ENCODE peak calls at places on chromosomes 12 and 14, in five cellular contexts. F, K, C, D and P are unnamed samples.

GRCh38 chr12:115946092-115946491 is 331.4 kb downstream of the MED13L start:
- DNase-seq in F (no peak), K (no peak), C (no peak), D (no peak), P (no peak)

GRCh38 chr12:108063192-108063591 is 65.9 kb upstream of the WSCD2 start:
- DNase-seq in F (no peak), K (no peak), C (no peak), D (no peak), P (no peak)

GRCh38 chr14:104433401-104434213 is 146.0 kb upstream of the C14orf180 start:
- DNase-seq in F (peak), K (no peak), C (no peak), D (no peak), P (no peak)

GRCh38 chr12:46389130-46389616 is 16.6 kb upstream of the SLC38A2 start:
- DNase-seq in F (no peak), K (no peak), C (peak), D (no peak), P (peak)

GRCh38 chr14:78232666-78233065 is 62.5 kb downstream of the NRXN3 start:
- DNase-seq in F (no peak), K (no peak), C (no peak), D (no peak), P (no peak)

GRCh38 chr12:115871714-115872113 is 405.8 kb downstream of the MED13L start:
- DNase-seq in F (peak), K (peak), C (peak), D (no peak), P (peak)

GRCh38 chr12:56670836-56671235 is 17.2 kb downstream of the PTGES3 start:
- DNase-seq in F (no peak), K (no peak), C (no peak), D (no peak), P (no peak)

GRCh38 chr12:50025187-50026059 is at the start of gene RACGAP1:
- DNase-seq in F (peak), K (peak), C (peak), D (peak), P (peak)

GRCh38 chr12:80504389-80505153 is 60.5 kb downstream of the PTPRQ start:
- DNase-seq in F (no peak), K (no peak), C (no peak), D (no peak), P (no peak)

GRCh38 chr12:80838024-80838658 is 99.6 kb downstream of the LIN7A start:
- DNase-seq in F (no peak), K (no peak), C (no peak), D (no peak), P (no peak)

GRCh38 chr14:88552859-88553258 is 1.9 kb downstream of the PTPN21 start:
- DNase-seq in F (no peak), K (no peak), C (no peak), D (no peak), P (no peak)

GRCh38 chr12:9902539-9903228 is 21.4 kb downstream of the KLRF2 start:
- DNase-seq in F (no peak), K (no peak), C (no peak), D (no peak), P (no peak)

GRCh38 chr12:127143020-127143419 is 1124.0 kb upstream of the TMEM132C start:
- DNase-seq in F (no peak), K (no peak), C (no peak), D (no peak), P (no peak)

GRCh38 chr12:4899361-4899760 is 10.3 kb upstream of the KCNA1 start:
- DNase-seq in F (peak), K (peak), C (no peak), D (no peak), P (no peak)

GRCh38 chr12:106021516-106021915 is 117.2 kb downstream of the NUAK1 start:
- DNase-seq in F (no peak), K (no peak), C (no peak), D (no peak), P (no peak)

GRCh38 chr12:93676408-93677194 is 574 bp upstream of the CRADD start:
- DNase-seq in F (no peak), K (no peak), C (no peak), D (no peak), P (no peak)

GRCh38 chr12:95607642-95608041 is 56.4 kb upstream of the USP44 start:
- DNase-seq in F (no peak), K (no peak), C (no peak), D (no peak), P (no peak)

GRCh38 chr14:23392613-23393012 is 15.5 kb downstream of the MYH6 start:
- DNase-seq in F (no peak), K (no peak), C (no peak), D (no peak), P (no peak)

GRCh38 chr14:106831322-106831720 is 1304.9 kb downstream of the TMEM121 start:
- DNase-seq in F (peak), K (peak), C (no peak), D (no peak), P (no peak)

GRCh38 chr12:95230313-95230712 is 12.7 kb downstream of the VEZT start:
- DNase-seq in F (no peak), K (no peak), C (no peak), D (no peak), P (no peak)

GRCh38 chr12:57119294-57119693 is 8.1 kb upstream of the STAT6 start:
- DNase-seq in F (no peak), K (no peak), C (no peak), D (no peak), P (no peak)

GRCh38 chr12:117963836-117964235 is 5.0 kb downstream of the KSR2 start:
- DNase-seq in F (no peak), K (no peak), C (no peak), D (no peak), P (no peak)

GRCh38 chr12:88153959-88154358 is 11.9 kb downstream of the TMTC3 start:
- DNase-seq in F (no peak), K (no peak), C (peak), D (peak), P (peak)

GRCh38 chr14:68229423-68229831 is 409.8 kb downstream of the RAD51B start:
- DNase-seq in F (no peak), K (no peak), C (no peak), D (no peak), P (no peak)

GRCh38 chr12:2877959-2878732 is 1.1 kb downstream of the RHNO1 start:
- DNase-seq in F (peak), K (no peak), C (no peak), D (no peak), P (no peak)
- TF ChIP-seq CTCF in F (no peak), K (no peak), C (no peak), D (no peak), P (no peak)

GRCh38 chr12:111425655-111426054 is 19.9 kb downstream of the SH2B3 start:
- DNase-seq in F (no peak), K (no peak), C (no peak), D (no peak), P (no peak)

GRCh38 chr12:111427417-111428074 is 21.8 kb downstream of the SH2B3 start:
- DNase-seq in F (no peak), K (no peak), C (no peak), D (no peak), P (no peak)

GRCh38 chr12:111426341-111427185 is 20.8 kb downstream of the SH2B3 start:
- DNase-seq in F (no peak), K (no peak), C (no peak), D (no peak), P (no peak)

GRCh38 chr12:111424189-111424792 is 18.6 kb downstream of the SH2B3 start:
- DNase-seq in F (no peak), K (no peak), C (no peak), D (no peak), P (no peak)

GRCh38 chr12:111424793-111425251 is 19.1 kb downstream of the SH2B3 start:
- DNase-seq in F (no peak), K (no peak), C (no peak), D (no peak), P (no peak)
- TF ChIP-seq CTCF in F (no peak), K (peak), C (peak), D (peak), P (no peak)

GRCh38 chr12:86376052-86376451 is 119.9 kb upstream of the MGAT4C start:
- DNase-seq in F (no peak), K (no peak), C (no peak), D (no peak), P (no peak)
- TF ChIP-seq CTCF in F (no peak), K (no peak), C (no peak), D (peak), P (no peak)

GRCh38 chr12:65278576-65279386 is at the start of gene MSRB3:
- DNase-seq in F (peak), K (peak), C (peak), D (peak), P (peak)
- TF ChIP-seq CTCF in F (no peak), K (peak), C (no peak), D (no peak), P (peak)

GRCh38 chr14:51131516-51131915 is 36.6 kb upstream of the TRIM9 start:
- DNase-seq in F (no peak), K (no peak), C (no peak), D (no peak), P (no peak)

GRCh38 chr14:51129130-51129529 is 34.2 kb upstream of the TRIM9 start:
- DNase-seq in F (no peak), K (no peak), C (no peak), D (no peak), P (no peak)
- TF ChIP-seq CTCF in F (no peak), K (no peak), C (no peak), D (peak), P (no peak)

GRCh38 chr12:14774944-14775651 is 28.2 kb downstream of the WBP11 start:
- DNase-seq in F (no peak), K (peak), C (no peak), D (no peak), P (no peak)

GRCh38 chr12:14777271-14777670 is 26.0 kb downstream of the WBP11 start:
- DNase-seq in F (no peak), K (no peak), C (no peak), D (no peak), P (no peak)

GRCh38 chr12:14775652-14776020 is 27.6 kb downstream of the WBP11 start:
- DNase-seq in F (no peak), K (no peak), C (no peak), D (no peak), P (no peak)

GRCh38 chr12:14774074-14774943 is 29.0 kb downstream of the WBP11 start:
- DNase-seq in F (peak), K (peak), C (peak), D (peak), P (peak)

DNA sequence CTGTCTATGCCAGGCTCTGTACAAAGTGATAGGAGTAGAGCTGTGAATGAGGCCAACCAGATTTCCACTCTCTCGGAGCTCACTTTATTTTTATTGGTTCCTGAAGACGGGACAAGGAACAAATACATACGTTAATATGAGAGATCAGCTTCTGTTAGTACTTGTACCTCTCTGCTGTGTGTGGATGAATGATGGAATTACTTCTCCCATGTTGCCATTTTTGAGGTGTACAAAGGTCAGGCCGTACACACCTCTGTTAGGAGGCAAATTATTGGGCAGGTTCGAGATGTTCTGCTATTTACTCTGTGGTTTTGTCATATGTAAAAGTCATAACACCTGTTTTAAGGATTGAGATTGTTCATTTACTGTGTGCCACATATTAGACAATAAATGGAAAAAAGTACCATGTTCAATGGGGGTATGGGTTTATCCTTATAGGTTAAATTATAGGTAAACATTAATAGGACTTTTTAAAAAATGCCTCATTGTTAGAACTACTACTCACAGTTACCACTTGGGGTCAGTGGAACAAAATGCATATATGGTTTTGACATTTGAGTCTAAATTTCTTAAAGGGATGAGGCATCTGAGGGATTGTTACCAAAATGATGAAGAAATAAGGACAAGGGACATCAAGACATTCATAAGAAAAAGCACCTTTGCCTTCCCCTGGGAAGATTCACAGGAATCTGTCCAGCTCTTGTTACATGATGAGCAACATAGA is 26.9 kb downstream of the WBP11 start:
- DNase-seq in F (no peak), K (no peak), C (no peak), D (no peak), P (no peak)
- TF ChIP-seq CTCF in F (no peak), K (peak), C (no peak), D (peak), P (no peak)